ENCODE peak calls at places on chromosomes 11 and 22, in five cellular contexts. One of them, this sample, is unnamed.
A peak's percentile ranks its signal among the peaks of the same experiment; 100 is the strongest.

GRCh38 chr11:80371931-80372330 is 931.1 kb upstream of the TENM4 start:
- DNase-seq in tibial nerve: no peak
- DNase-seq in suprapubic skin: no peak
- DNase-seq in esophagus muscularis mucosa: no peak
- DNase-seq in heart left ventricle: no peak
- DNase-seq in this sample: no peak

GRCh38 chr11:64619196-64619595 is 28.2 kb downstream of the SLC22A12 start:
- DNase-seq in esophagus muscularis mucosa: no peak
- DNase-seq in heart left ventricle: no peak
- DNase-seq in tibial nerve: no peak
- DNase-seq in suprapubic skin: no peak
- DNase-seq in this sample: no peak

GRCh38 chr22:46111645-46112306 is 38.5 kb upstream of the PPARA start:
- DNase-seq in heart left ventricle: no peak
- DNase-seq in esophagus muscularis mucosa: no peak
- DNase-seq in suprapubic skin: no peak
- DNase-seq in tibial nerve: no peak
- DNase-seq in this sample: peak; percentile 61

GRCh38 chr11:78199015-78199652 is 10.4 kb downstream of the USP35 start:
- DNase-seq in esophagus muscularis mucosa: no peak
- DNase-seq in heart left ventricle: no peak
- DNase-seq in tibial nerve: no peak
- DNase-seq in suprapubic skin: no peak
- DNase-seq in this sample: no peak

GRCh38 chr11:63595296-63595695 is 18.9 kb downstream of the PLAAT3 start:
- DNase-seq in tibial nerve: no peak
- DNase-seq in suprapubic skin: no peak
- DNase-seq in esophagus muscularis mucosa: peak; percentile 3
- DNase-seq in heart left ventricle: no peak
- DNase-seq in this sample: no peak

GRCh38 chr11:61061081-61061826 is 41.0 kb upstream of the CD5 start:
- DNase-seq in tibial nerve: no peak
- DNase-seq in suprapubic skin: peak; percentile 72
- DNase-seq in heart left ventricle: no peak
- DNase-seq in esophagus muscularis mucosa: no peak
- DNase-seq in this sample: no peak

GRCh38 chr11:65204143-65204542 is 22.4 kb downstream of the CAPN1 start:
- DNase-seq in suprapubic skin: peak; percentile 64
- DNase-seq in tibial nerve: no peak
- DNase-seq in heart left ventricle: no peak
- DNase-seq in esophagus muscularis mucosa: no peak
- DNase-seq in this sample: no peak

GRCh38 chr11:33195391-33196190 is 34.3 kb upstream of the CSTF3 start:
- DNase-seq in esophagus muscularis mucosa: no peak
- DNase-seq in heart left ventricle: no peak
- DNase-seq in suprapubic skin: no peak
- DNase-seq in tibial nerve: no peak
- DNase-seq in this sample: no peak

GRCh38 chr22:32900856-32901255 is 99.4 kb downstream of the TIMP3 start:
- DNase-seq in suprapubic skin: no peak
- DNase-seq in esophagus muscularis mucosa: no peak
- DNase-seq in tibial nerve: no peak
- DNase-seq in heart left ventricle: no peak
- DNase-seq in this sample: no peak

GRCh38 chr11:13338437-13339069 is 61.0 kb downstream of the BMAL1 start:
- DNase-seq in esophagus muscularis mucosa: no peak
- DNase-seq in suprapubic skin: no peak
- DNase-seq in heart left ventricle: no peak
- DNase-seq in tibial nerve: no peak
- DNase-seq in this sample: no peak

GRCh38 chr11:111624602-111625001 is 22.4 kb downstream of the SIK2 start:
- DNase-seq in tibial nerve: no peak
- DNase-seq in heart left ventricle: no peak
- DNase-seq in esophagus muscularis mucosa: no peak
- DNase-seq in suprapubic skin: no peak
- DNase-seq in this sample: no peak

GRCh38 chr11:84234462-84235202 is 948.5 kb upstream of the CCDC90B start:
- DNase-seq in tibial nerve: no peak
- DNase-seq in heart left ventricle: no peak
- DNase-seq in esophagus muscularis mucosa: no peak
- DNase-seq in suprapubic skin: no peak
- DNase-seq in this sample: no peak

GRCh38 chr22:20748820-20749428 is 25.0 kb upstream of the SERPIND1 start:
- DNase-seq in suprapubic skin: no peak
- DNase-seq in tibial nerve: no peak
- DNase-seq in esophagus muscularis mucosa: no peak
- DNase-seq in heart left ventricle: no peak
- DNase-seq in this sample: no peak

GRCh38 chr11:67367836-67368227 is 5.6 kb downstream of the CLCF1 start:
- DNase-seq in heart left ventricle: no peak
- DNase-seq in suprapubic skin: no peak
- DNase-seq in tibial nerve: no peak
- DNase-seq in esophagus muscularis mucosa: no peak
- DNase-seq in this sample: no peak

GRCh38 chr11:2092956-2093412 is 46.2 kb downstream of the IGF2 start:
- DNase-seq in heart left ventricle: peak; percentile 77
- DNase-seq in esophagus muscularis mucosa: no peak
- DNase-seq in tibial nerve: no peak
- DNase-seq in suprapubic skin: peak; percentile 80
- DNase-seq in this sample: no peak

GRCh38 chr22:25488244-25489020 is 76.0 kb upstream of the GRK3 start:
- DNase-seq in heart left ventricle: peak; percentile 68
- DNase-seq in suprapubic skin: no peak
- DNase-seq in tibial nerve: peak; percentile 17
- DNase-seq in esophagus muscularis mucosa: no peak
- DNase-seq in this sample: peak; percentile 54

GRCh38 chr22:31954535-31955326 is 10.4 kb downstream of the YWHAH start:
- DNase-seq in heart left ventricle: no peak
- DNase-seq in suprapubic skin: no peak
- DNase-seq in tibial nerve: no peak
- DNase-seq in esophagus muscularis mucosa: no peak
- DNase-seq in this sample: no peak

GRCh38 chr11:14886509-14886908 is 5.5 kb downstream of the CYP2R1 start:
- DNase-seq in esophagus muscularis mucosa: no peak
- DNase-seq in suprapubic skin: no peak
- DNase-seq in tibial nerve: no peak
- DNase-seq in heart left ventricle: no peak
- DNase-seq in this sample: no peak

GRCh38 chr22:42800731-42801536 is 56.1 kb downstream of the ARFGAP3 start:
- DNase-seq in tibial nerve: no peak
- DNase-seq in esophagus muscularis mucosa: no peak
- DNase-seq in suprapubic skin: peak; percentile 68
- DNase-seq in heart left ventricle: no peak
- DNase-seq in this sample: no peak

GRCh38 chr22:32475428-32476010 is 908 bp downstream of the FBXO7 start:
- DNase-seq in heart left ventricle: peak; percentile 31
- DNase-seq in tibial nerve: no peak
- DNase-seq in suprapubic skin: no peak
- DNase-seq in esophagus muscularis mucosa: no peak
- DNase-seq in this sample: peak; percentile 34

GRCh38 chr11:112174789-112175595 is at the start of gene BCO2:
- DNase-seq in tibial nerve: peak; percentile 82
- DNase-seq in heart left ventricle: peak; percentile 86
- DNase-seq in suprapubic skin: peak; percentile 88
- DNase-seq in esophagus muscularis mucosa: peak; percentile 96
- DNase-seq in this sample: peak; percentile 86

GRCh38 chr22:17969732-17970131 is 54.6 kb downstream of the MICAL3 start:
- DNase-seq in esophagus muscularis mucosa: no peak
- DNase-seq in tibial nerve: no peak
- DNase-seq in heart left ventricle: no peak
- DNase-seq in suprapubic skin: no peak
- DNase-seq in this sample: no peak

GRCh38 chr11:124800226-124800929 is at the start of gene MSANTD2:
- DNase-seq in esophagus muscularis mucosa: peak; percentile 94
- DNase-seq in tibial nerve: peak; percentile 62
- DNase-seq in suprapubic skin: peak; percentile 87
- DNase-seq in heart left ventricle: peak; percentile 87
- DNase-seq in this sample: peak; percentile 81

GRCh38 chr11:76939219-76939631 is 78.5 kb downstream of the ACER3 start:
- DNase-seq in esophagus muscularis mucosa: no peak
- DNase-seq in suprapubic skin: no peak
- DNase-seq in tibial nerve: no peak
- DNase-seq in heart left ventricle: no peak
- DNase-seq in this sample: no peak

GRCh38 chr11:61364012-61364396 is 1.8 kb downstream of the TMEM138 start:
- DNase-seq in tibial nerve: no peak
- DNase-seq in suprapubic skin: no peak
- DNase-seq in heart left ventricle: no peak
- DNase-seq in esophagus muscularis mucosa: no peak
- DNase-seq in this sample: no peak

GRCh38 chr11:23455291-23455864 is 595.1 kb upstream of the CCDC179 start:
- DNase-seq in esophagus muscularis mucosa: no peak
- DNase-seq in suprapubic skin: no peak
- DNase-seq in heart left ventricle: no peak
- DNase-seq in tibial nerve: no peak
- DNase-seq in this sample: no peak

GRCh38 chr11:88337342-88338222 is at the start of gene CTSC:
- DNase-seq in heart left ventricle: peak; percentile 92
- DNase-seq in esophagus muscularis mucosa: peak; percentile 97
- DNase-seq in tibial nerve: peak; percentile 89
- DNase-seq in suprapubic skin: peak; percentile 94
- DNase-seq in this sample: peak; percentile 88

GRCh38 chr11:34706709-34707461 is 86.0 kb downstream of the EHF start:
- DNase-seq in tibial nerve: no peak
- DNase-seq in suprapubic skin: no peak
- DNase-seq in esophagus muscularis mucosa: no peak
- DNase-seq in heart left ventricle: no peak
- DNase-seq in this sample: no peak

GRCh38 chr11:66070604-66071325 is 693 bp downstream of the PACS1 start:
- DNase-seq in esophagus muscularis mucosa: no peak
- DNase-seq in heart left ventricle: peak; percentile 71
- DNase-seq in suprapubic skin: peak; percentile 89
- DNase-seq in tibial nerve: no peak
- DNase-seq in this sample: no peak

GRCh38 chr11:96001037-96001436 is 77.1 kb upstream of the MTMR2 start:
- DNase-seq in heart left ventricle: peak; percentile 77
- DNase-seq in esophagus muscularis mucosa: peak; percentile 97
- DNase-seq in suprapubic skin: peak; percentile 88
- DNase-seq in tibial nerve: peak; percentile 84
- DNase-seq in this sample: peak; percentile 81

GRCh38 chr22:45949921-45950320 is 27.0 kb downstream of the WNT7B start:
- DNase-seq in suprapubic skin: no peak
- DNase-seq in heart left ventricle: no peak
- DNase-seq in esophagus muscularis mucosa: no peak
- DNase-seq in tibial nerve: no peak
- DNase-seq in this sample: no peak

GRCh38 chr11:10486161-10486840 is 31.2 kb downstream of the AMPD3 start:
- DNase-seq in suprapubic skin: peak; percentile 56
- DNase-seq in esophagus muscularis mucosa: no peak
- DNase-seq in tibial nerve: no peak
- DNase-seq in heart left ventricle: no peak
- DNase-seq in this sample: no peak

GRCh38 chr11:10594407-10594806 is 25.9 kb upstream of the LYVE1 start:
- DNase-seq in esophagus muscularis mucosa: no peak
- DNase-seq in tibial nerve: no peak
- DNase-seq in heart left ventricle: no peak
- DNase-seq in suprapubic skin: no peak
- DNase-seq in this sample: no peak

GRCh38 chr11:19080579-19080993 is 20.1 kb upstream of the MRGPRX2 start:
- DNase-seq in heart left ventricle: no peak
- DNase-seq in esophagus muscularis mucosa: peak; percentile 78
- DNase-seq in suprapubic skin: no peak
- DNase-seq in tibial nerve: no peak
- DNase-seq in this sample: no peak

GRCh38 chr11:90332415-90332814 is 109.6 kb upstream of the CHORDC1 start:
- DNase-seq in suprapubic skin: no peak
- DNase-seq in heart left ventricle: no peak
- DNase-seq in esophagus muscularis mucosa: no peak
- DNase-seq in tibial nerve: no peak
- DNase-seq in this sample: no peak

GRCh38 chr22:33404723-33405122 is 346.5 kb upstream of the SYN3 start:
- DNase-seq in heart left ventricle: no peak
- DNase-seq in tibial nerve: no peak
- DNase-seq in esophagus muscularis mucosa: no peak
- DNase-seq in suprapubic skin: no peak
- DNase-seq in this sample: no peak

GRCh38 chr11:603154-603553 is 12.6 kb downstream of the IRF7 start:
- DNase-seq in heart left ventricle: no peak
- DNase-seq in suprapubic skin: no peak
- DNase-seq in esophagus muscularis mucosa: no peak
- DNase-seq in tibial nerve: no peak
- DNase-seq in this sample: no peak

GRCh38 chr22:44391481-44392445 is 79.0 kb upstream of the SHISAL1 start:
- DNase-seq in tibial nerve: no peak
- DNase-seq in suprapubic skin: peak; percentile 47
- DNase-seq in esophagus muscularis mucosa: no peak
- DNase-seq in heart left ventricle: no peak
- DNase-seq in this sample: peak; percentile 5
- H3K9me3 ChIP-seq in tibial nerve: no peaks in the 10 kb centered on the region
- H3K9me3 ChIP-seq in suprapubic skin: no peaks in the 10 kb centered on the region
- H3K9me3 ChIP-seq in esophagus muscularis mucosa: no peaks in the 10 kb centered on the region
- H3K9me3 ChIP-seq in heart left ventricle: no peaks in the 10 kb centered on the region
- H3K9me3 ChIP-seq in this sample: no peaks in the 10 kb centered on the region

GRCh38 chr11:128497057-128497957 is 90.1 kb downstream of the ETS1 start:
- DNase-seq in tibial nerve: no peak
- DNase-seq in esophagus muscularis mucosa: no peak
- DNase-seq in heart left ventricle: peak; percentile 64
- DNase-seq in suprapubic skin: no peak
- DNase-seq in this sample: peak; percentile 83
- TF ChIP-seq POLR2A in tibial nerve: no peak
- TF ChIP-seq POLR2A in esophagus muscularis mucosa: no peak
- TF ChIP-seq POLR2A in heart left ventricle: no peak
- TF ChIP-seq POLR2A in suprapubic skin: no peak
- TF ChIP-seq POLR2A in this sample: no peak

GRCh38 chr22:23804781-23805291 is 18.1 kb downstream of the SMARCB1 start:
- DNase-seq in esophagus muscularis mucosa: no peak
- DNase-seq in suprapubic skin: no peak
- DNase-seq in tibial nerve: no peak
- DNase-seq in heart left ventricle: no peak
- DNase-seq in this sample: no peak
- H3K4me3 ChIP-seq in esophagus muscularis mucosa: no peak overlapping the region
- H3K4me3 ChIP-seq in suprapubic skin: no peak overlapping the region
- H3K4me3 ChIP-seq in tibial nerve: no peak overlapping the region
- H3K4me3 ChIP-seq in heart left ventricle: no peak overlapping the region
- H3K4me3 ChIP-seq in this sample: no peak overlapping the region

GRCh38 chr11:72283947-72284346 is 40.0 kb upstream of the PHOX2A start:
- DNase-seq in suprapubic skin: no peak
- DNase-seq in esophagus muscularis mucosa: no peak
- DNase-seq in tibial nerve: no peak
- DNase-seq in heart left ventricle: no peak
- DNase-seq in this sample: no peak
- H3K9me3 ChIP-seq in suprapubic skin: no peaks in the 10 kb centered on the region
- H3K9me3 ChIP-seq in esophagus muscularis mucosa: no peaks in the 10 kb centered on the region
- H3K9me3 ChIP-seq in tibial nerve: peaks cover 6% of the 10 kb centered on the region
- H3K9me3 ChIP-seq in heart left ventricle: no peaks in the 10 kb centered on the region
- H3K9me3 ChIP-seq in this sample: no peaks in the 10 kb centered on the region

DNA sequence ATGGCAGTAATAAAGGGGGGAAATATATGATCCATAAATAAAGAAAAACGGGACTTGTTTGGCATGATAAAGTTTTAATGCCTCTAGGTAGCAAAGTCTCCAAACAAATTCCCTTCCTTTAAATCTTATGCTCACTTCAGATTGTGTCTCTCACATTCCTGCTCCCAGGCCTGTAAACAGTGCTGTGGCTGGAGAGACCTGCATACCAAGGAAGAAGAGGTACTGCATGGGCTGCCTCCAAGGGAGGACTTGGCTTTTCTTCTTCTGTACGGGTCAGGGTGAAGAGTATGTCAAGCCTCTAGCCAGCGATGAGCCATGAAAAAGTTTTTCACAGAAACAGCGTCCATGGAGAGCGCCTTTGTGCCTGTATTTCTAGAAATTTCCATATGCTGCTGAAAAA is 161.8 kb downstream of the KIRREL3 start:
- DNase-seq in suprapubic skin: no peak
- DNase-seq in heart left ventricle: no peak
- DNase-seq in tibial nerve: no peak
- DNase-seq in esophagus muscularis mucosa: no peak
- DNase-seq in this sample: no peak
- TF ChIP-seq POLR2A in suprapubic skin: no peak
- TF ChIP-seq POLR2A in heart left ventricle: no peak
- TF ChIP-seq POLR2A in tibial nerve: no peak
- TF ChIP-seq POLR2A in esophagus muscularis mucosa: no peak
- TF ChIP-seq POLR2A in this sample: no peak

This sample was measured in uterus.